ENCODE peak calls at places on chromosomes 4 and X, in nine cellular contexts. One of them, this sample, is unnamed.

GRCh38 chrX:133749370-133749769 is 236.0 kb downstream of the GPC3 start:
- DNase-seq in BJ: no peak
- DNase-seq in heart left ventricle: no peak
- DNase-seq in PC-3: no peak
- DNase-seq in endodermal cell: no peak
- DNase-seq in mucosa of descending colon: no peak
- DNase-seq in psoas muscle: no peak
- DNase-seq in epithelial cell of esophagus: no peak
- DNase-seq in stomach: no peak
- DNase-seq in this sample: no peak

GRCh38 chrX:72027914-72028307 is 103.8 kb downstream of the RTL5 start:
- DNase-seq in BJ: no peak
- DNase-seq in heart left ventricle: no peak
- DNase-seq in PC-3: no peak
- DNase-seq in endodermal cell: peak; percentile 13
- DNase-seq in mucosa of descending colon: no peak
- DNase-seq in psoas muscle: no peak
- DNase-seq in epithelial cell of esophagus: no peak
- DNase-seq in stomach: no peak
- DNase-seq in this sample: peak; percentile 50

GRCh38 chr4:41303372-41304118 is 46.8 kb downstream of the UCHL1 start:
- DNase-seq in BJ: no peak
- DNase-seq in heart left ventricle: no peak
- DNase-seq in PC-3: no peak
- DNase-seq in endodermal cell: no peak
- DNase-seq in mucosa of descending colon: no peak
- DNase-seq in psoas muscle: no peak
- DNase-seq in epithelial cell of esophagus: peak; percentile 46
- DNase-seq in stomach: no peak
- DNase-seq in this sample: no peak

GRCh38 chr4:112652216-112652615 is 15.3 kb downstream of the LARP7 start:
- DNase-seq in BJ: no peak
- DNase-seq in heart left ventricle: no peak
- DNase-seq in PC-3: no peak
- DNase-seq in endodermal cell: peak; percentile 81
- DNase-seq in mucosa of descending colon: no peak
- DNase-seq in psoas muscle: no peak
- DNase-seq in epithelial cell of esophagus: no peak
- DNase-seq in stomach: no peak
- DNase-seq in this sample: no peak

GRCh38 chr4:137647375-137647774 is 115.1 kb upstream of the PCDH18 start:
- DNase-seq in BJ: no peak
- DNase-seq in heart left ventricle: no peak
- DNase-seq in PC-3: peak; percentile 9
- DNase-seq in endodermal cell: no peak
- DNase-seq in mucosa of descending colon: no peak
- DNase-seq in psoas muscle: no peak
- DNase-seq in epithelial cell of esophagus: no peak
- DNase-seq in stomach: no peak
- DNase-seq in this sample: no peak

GRCh38 chrX:145817299-145817665 is 347 bp upstream of the SLITRK2 start:
- DNase-seq in BJ: no peak
- DNase-seq in heart left ventricle: no peak
- DNase-seq in PC-3: no peak
- DNase-seq in endodermal cell: peak; percentile 68
- DNase-seq in mucosa of descending colon: no peak
- DNase-seq in psoas muscle: no peak
- DNase-seq in epithelial cell of esophagus: no peak
- DNase-seq in stomach: no peak
- DNase-seq in this sample: no peak

GRCh38 chrX:5113128-5113527 is 1115.5 kb downstream of the NLGN4X start:
- DNase-seq in BJ: no peak
- DNase-seq in heart left ventricle: no peak
- DNase-seq in PC-3: peak; percentile 65
- DNase-seq in endodermal cell: no peak
- DNase-seq in mucosa of descending colon: no peak
- DNase-seq in psoas muscle: no peak
- DNase-seq in epithelial cell of esophagus: peak; percentile 20
- DNase-seq in stomach: no peak
- DNase-seq in this sample: no peak

GRCh38 chr4:153528705-153529493 is 62.7 kb downstream of the TMEM131L start:
- DNase-seq in BJ: no peak
- DNase-seq in heart left ventricle: no peak
- DNase-seq in PC-3: no peak
- DNase-seq in endodermal cell: no peak
- DNase-seq in mucosa of descending colon: no peak
- DNase-seq in psoas muscle: no peak
- DNase-seq in epithelial cell of esophagus: no peak
- DNase-seq in stomach: no peak
- DNase-seq in this sample: no peak

GRCh38 chr4:128428397-128428796 is 140.8 kb upstream of the PGRMC2 start:
- DNase-seq in BJ: no peak
- DNase-seq in heart left ventricle: no peak
- DNase-seq in PC-3: no peak
- DNase-seq in endodermal cell: no peak
- DNase-seq in mucosa of descending colon: no peak
- DNase-seq in psoas muscle: no peak
- DNase-seq in epithelial cell of esophagus: no peak
- DNase-seq in stomach: no peak
- DNase-seq in this sample: no peak

GRCh38 chrX:104854188-104854587 is 288.2 kb downstream of the IL1RAPL2 start:
- DNase-seq in BJ: peak; percentile 5
- DNase-seq in heart left ventricle: no peak
- DNase-seq in PC-3: peak; percentile 77
- DNase-seq in endodermal cell: no peak
- DNase-seq in mucosa of descending colon: no peak
- DNase-seq in psoas muscle: no peak
- DNase-seq in epithelial cell of esophagus: peak; percentile 3
- DNase-seq in stomach: no peak
- DNase-seq in this sample: no peak

GRCh38 chr4:82213485-82214162 is 160.2 kb downstream of the HNRNPD start:
- DNase-seq in BJ: no peak
- DNase-seq in heart left ventricle: no peak
- DNase-seq in PC-3: no peak
- DNase-seq in endodermal cell: no peak
- DNase-seq in mucosa of descending colon: no peak
- DNase-seq in psoas muscle: no peak
- DNase-seq in epithelial cell of esophagus: peak; percentile 35
- DNase-seq in stomach: no peak
- DNase-seq in this sample: no peak

GRCh38 chrX:19661977-19662376 is 146.7 kb upstream of the MAP3K15 start:
- DNase-seq in BJ: no peak
- DNase-seq in heart left ventricle: no peak
- DNase-seq in PC-3: no peak
- DNase-seq in endodermal cell: no peak
- DNase-seq in mucosa of descending colon: no peak
- DNase-seq in psoas muscle: no peak
- DNase-seq in epithelial cell of esophagus: peak; percentile 26
- DNase-seq in stomach: no peak
- DNase-seq in this sample: no peak

GRCh38 chr4:76449824-76450223 is 14.8 kb downstream of the SHROOM3 start:
- DNase-seq in BJ: no peak
- DNase-seq in heart left ventricle: no peak
- DNase-seq in PC-3: no peak
- DNase-seq in endodermal cell: no peak
- DNase-seq in mucosa of descending colon: no peak
- DNase-seq in psoas muscle: no peak
- DNase-seq in epithelial cell of esophagus: peak; percentile 69
- DNase-seq in stomach: no peak
- DNase-seq in this sample: no peak

GRCh38 chrX:103540145-103540544 is 20.9 kb upstream of the RAB40A start:
- DNase-seq in BJ: no peak
- DNase-seq in heart left ventricle: no peak
- DNase-seq in PC-3: peak; percentile 51
- DNase-seq in endodermal cell: no peak
- DNase-seq in mucosa of descending colon: no peak
- DNase-seq in psoas muscle: no peak
- DNase-seq in epithelial cell of esophagus: peak; percentile 40
- DNase-seq in stomach: no peak
- DNase-seq in this sample: no peak

GRCh38 chrX:149570668-149571067 is 16.6 kb downstream of the MAGEA9B start:
- DNase-seq in BJ: peak; percentile 15
- DNase-seq in heart left ventricle: no peak
- DNase-seq in PC-3: peak; percentile 50
- DNase-seq in endodermal cell: peak; percentile 30
- DNase-seq in mucosa of descending colon: no peak
- DNase-seq in psoas muscle: no peak
- DNase-seq in epithelial cell of esophagus: peak; percentile 92
- DNase-seq in stomach: no peak
- DNase-seq in this sample: no peak

GRCh38 chr4:105808459-105809041 is 86.7 kb upstream of the NPNT start:
- DNase-seq in BJ: peak; percentile 44
- DNase-seq in heart left ventricle: no peak
- DNase-seq in PC-3: no peak
- DNase-seq in endodermal cell: no peak
- DNase-seq in mucosa of descending colon: no peak
- DNase-seq in psoas muscle: no peak
- DNase-seq in epithelial cell of esophagus: peak; percentile 66
- DNase-seq in stomach: no peak
- DNase-seq in this sample: peak; percentile 70

GRCh38 chrX:3815896-3816664 is 102.6 kb upstream of the PRKX start:
- DNase-seq in BJ: no peak
- DNase-seq in heart left ventricle: peak; percentile 19
- DNase-seq in PC-3: peak; percentile 42
- DNase-seq in endodermal cell: peak; percentile 81
- DNase-seq in mucosa of descending colon: peak; percentile 81
- DNase-seq in psoas muscle: peak; percentile 55
- DNase-seq in epithelial cell of esophagus: peak; percentile 14
- DNase-seq in stomach: peak; percentile 67
- DNase-seq in this sample: peak; percentile 81
- TF ChIP-seq CTCF in BJ: no peak
- TF ChIP-seq CTCF in heart left ventricle: no peak
- TF ChIP-seq CTCF in PC-3: no peak
- TF ChIP-seq CTCF in endodermal cell: peak; percentile 55
- TF ChIP-seq CTCF in mucosa of descending colon: no peak
- TF ChIP-seq CTCF in psoas muscle: no peak
- TF ChIP-seq CTCF in epithelial cell of esophagus: no peak
- TF ChIP-seq CTCF in stomach: no peak
- TF ChIP-seq CTCF in this sample: no peak

GRCh38 chr4:55237839-55238238 is 108.2 kb upstream of the SRD5A3 start:
- DNase-seq in BJ: no peak
- DNase-seq in heart left ventricle: no peak
- DNase-seq in PC-3: no peak
- DNase-seq in endodermal cell: no peak
- DNase-seq in mucosa of descending colon: no peak
- DNase-seq in psoas muscle: no peak
- DNase-seq in epithelial cell of esophagus: no peak
- DNase-seq in stomach: no peak
- DNase-seq in this sample: no peak
- H3K4me3 ChIP-seq in BJ: no peak overlapping the region
- H3K4me3 ChIP-seq in heart left ventricle: no peak overlapping the region
- H3K4me3 ChIP-seq in PC-3: no peak overlapping the region
- H3K4me3 ChIP-seq in endodermal cell: no peak overlapping the region
- H3K4me3 ChIP-seq in mucosa of descending colon: no peak overlapping the region
- H3K4me3 ChIP-seq in psoas muscle: no peak overlapping the region
- H3K4me3 ChIP-seq in epithelial cell of esophagus: no peak overlapping the region
- H3K4me3 ChIP-seq in stomach: no peak overlapping the region
- H3K4me3 ChIP-seq in this sample: no peak overlapping the region

GRCh38 chrX:85288992-85289723 is 45.4 kb downstream of the ZNF711 start:
- DNase-seq in BJ: no peak
- DNase-seq in heart left ventricle: no peak
- DNase-seq in PC-3: no peak
- DNase-seq in endodermal cell: no peak
- DNase-seq in mucosa of descending colon: no peak
- DNase-seq in psoas muscle: no peak
- DNase-seq in epithelial cell of esophagus: no peak
- DNase-seq in stomach: no peak
- DNase-seq in this sample: no peak
- TF ChIP-seq CTCF in BJ: no peak
- TF ChIP-seq CTCF in heart left ventricle: no peak
- TF ChIP-seq CTCF in PC-3: peak; percentile 17
- TF ChIP-seq CTCF in endodermal cell: peak; percentile 44
- TF ChIP-seq CTCF in mucosa of descending colon: no peak
- TF ChIP-seq CTCF in psoas muscle: no peak
- TF ChIP-seq CTCF in epithelial cell of esophagus: no peak
- TF ChIP-seq CTCF in stomach: no peak
- TF ChIP-seq CTCF in this sample: no peak

DNA sequence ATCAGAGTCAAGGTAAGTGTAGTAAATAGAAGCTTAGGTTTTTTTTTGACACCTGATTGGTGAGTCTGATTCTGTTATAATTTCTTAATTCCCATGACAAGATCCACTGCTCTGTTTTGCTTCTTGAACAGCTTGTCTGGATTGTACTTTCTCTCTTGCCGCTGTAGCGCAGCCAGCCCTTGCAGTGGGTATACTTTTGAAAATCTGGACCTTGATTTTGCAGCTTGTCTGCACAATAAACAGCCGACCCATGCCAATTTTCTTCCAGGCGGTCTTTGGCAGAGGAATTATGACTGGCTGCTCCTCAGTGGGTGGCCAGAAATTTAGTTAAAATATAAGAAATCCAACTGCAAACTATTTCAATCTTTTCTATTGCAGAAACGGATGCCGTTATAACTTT is 31.8 kb upstream of the PTTG2 start:
- DNase-seq in BJ: no peak
- DNase-seq in heart left ventricle: no peak
- DNase-seq in PC-3: no peak
- DNase-seq in endodermal cell: no peak
- DNase-seq in mucosa of descending colon: no peak
- DNase-seq in psoas muscle: no peak
- DNase-seq in epithelial cell of esophagus: no peak
- DNase-seq in stomach: no peak
- DNase-seq in this sample: no peak
- H3K4me3 ChIP-seq in BJ: no peak overlapping the region
- H3K4me3 ChIP-seq in heart left ventricle: no peak overlapping the region
- H3K4me3 ChIP-seq in PC-3: no peak overlapping the region
- H3K4me3 ChIP-seq in endodermal cell: no peak overlapping the region
- H3K4me3 ChIP-seq in mucosa of descending colon: no peak overlapping the region
- H3K4me3 ChIP-seq in psoas muscle: no peak overlapping the region
- H3K4me3 ChIP-seq in epithelial cell of esophagus: no peak overlapping the region
- H3K4me3 ChIP-seq in stomach: no peak overlapping the region
- H3K4me3 ChIP-seq in this sample: no peak overlapping the region

GRCh38 chr4:26719954-26720552 is 136.2 kb downstream of the TBC1D19 start:
- DNase-seq in BJ: no peak
- DNase-seq in heart left ventricle: no peak
- DNase-seq in PC-3: peak; percentile 44
- DNase-seq in endodermal cell: no peak
- DNase-seq in mucosa of descending colon: no peak
- DNase-seq in psoas muscle: no peak
- DNase-seq in epithelial cell of esophagus: peak; percentile 31
- DNase-seq in stomach: no peak
- DNase-seq in this sample: no peak
- TF ChIP-seq CTCF in BJ: peak; percentile 70
- TF ChIP-seq CTCF in heart left ventricle: peak; percentile 67
- TF ChIP-seq CTCF in PC-3: peak; percentile 72
- TF ChIP-seq CTCF in endodermal cell: peak; percentile 75
- TF ChIP-seq CTCF in mucosa of descending colon: no peak
- TF ChIP-seq CTCF in psoas muscle: peak; percentile 65
- TF ChIP-seq CTCF in epithelial cell of esophagus: peak; percentile 54
- TF ChIP-seq CTCF in stomach: no peak
- TF ChIP-seq CTCF in this sample: no peak